ENCODE peak calls at places on chromosomes 6 and 20, in eight cellular contexts. One of them, this sample, is unnamed.

GRCh38 chr6:34284563-34285545 is 36.0 kb upstream of the SMIM29 start:
- DNase-seq in endodermal cell: no peak
- DNase-seq in midbrain: peak; percentile 42
- DNase-seq in memory B cell: no peak
- DNase-seq in head of caudate nucleus: peak; percentile 81
- DNase-seq in tibial nerve: peak; percentile 61
- DNase-seq in iPS DF 19.7: no peak
- DNase-seq in NCI-H2029: no peak
- DNase-seq in this sample: peak; percentile 31

GRCh38 chr6:56838965-56839364 is 115.9 kb upstream of the BEND6 start:
- DNase-seq in endodermal cell: no peak
- DNase-seq in tibial nerve: no peak
- DNase-seq in midbrain: no peak
- DNase-seq in head of caudate nucleus: no peak
- DNase-seq in iPS DF 19.7: no peak
- DNase-seq in memory B cell: no peak
- DNase-seq in NCI-H2029: no peak
- DNase-seq in this sample: no peak

GRCh38 chr20:23637282-23638221 is at the start of gene CST3:
- DNase-seq in tibial nerve: peak; percentile 89
- DNase-seq in memory B cell: no peak
- DNase-seq in NCI-H2029: peak; percentile 83
- DNase-seq in head of caudate nucleus: peak; percentile 86
- DNase-seq in midbrain: peak; percentile 75
- DNase-seq in iPS DF 19.7: peak; percentile 50
- DNase-seq in endodermal cell: peak; percentile 91
- DNase-seq in this sample: peak; percentile 93

GRCh38 chr6:149234051-149234962 is 83.2 kb upstream of the TAB2 start:
- DNase-seq in NCI-H2029: no peak
- DNase-seq in memory B cell: no peak
- DNase-seq in iPS DF 19.7: no peak
- DNase-seq in endodermal cell: no peak
- DNase-seq in head of caudate nucleus: no peak
- DNase-seq in tibial nerve: no peak
- DNase-seq in midbrain: no peak
- DNase-seq in this sample: no peak

GRCh38 chr20:3340443-3340842 is 67.0 kb downstream of the DNAAF9 start:
- DNase-seq in midbrain: peak; percentile 31
- DNase-seq in memory B cell: no peak
- DNase-seq in iPS DF 19.7: no peak
- DNase-seq in head of caudate nucleus: peak; percentile 69
- DNase-seq in NCI-H2029: no peak
- DNase-seq in endodermal cell: no peak
- DNase-seq in tibial nerve: peak; percentile 37
- DNase-seq in this sample: peak; percentile 32

GRCh38 chr6:133707456-133707855 is 181.5 kb upstream of the TCF21 start:
- DNase-seq in head of caudate nucleus: no peak
- DNase-seq in iPS DF 19.7: no peak
- DNase-seq in midbrain: no peak
- DNase-seq in tibial nerve: no peak
- DNase-seq in endodermal cell: no peak
- DNase-seq in memory B cell: no peak
- DNase-seq in NCI-H2029: no peak
- DNase-seq in this sample: no peak

GRCh38 chr6:167699141-167700036 is 127.3 kb upstream of the AFDN start:
- DNase-seq in NCI-H2029: no peak
- DNase-seq in midbrain: no peak
- DNase-seq in endodermal cell: peak; percentile 40
- DNase-seq in head of caudate nucleus: peak; percentile 70
- DNase-seq in iPS DF 19.7: no peak
- DNase-seq in tibial nerve: no peak
- DNase-seq in memory B cell: peak; percentile 47
- DNase-seq in this sample: peak; percentile 69

GRCh38 chr20:1154734-1155133 is 30.0 kb downstream of the TMEM74B start:
- DNase-seq in endodermal cell: no peak
- DNase-seq in midbrain: no peak
- DNase-seq in iPS DF 19.7: no peak
- DNase-seq in NCI-H2029: no peak
- DNase-seq in memory B cell: no peak
- DNase-seq in head of caudate nucleus: no peak
- DNase-seq in tibial nerve: no peak
- DNase-seq in this sample: no peak

GRCh38 chr20:45835230-45836224 is 1.9 kb downstream of the SNX21 start:
- DNase-seq in midbrain: no peak
- DNase-seq in memory B cell: no peak
- DNase-seq in iPS DF 19.7: no peak
- DNase-seq in head of caudate nucleus: no peak
- DNase-seq in tibial nerve: no peak
- DNase-seq in endodermal cell: no peak
- DNase-seq in NCI-H2029: no peak
- DNase-seq in this sample: peak; percentile 20

GRCh38 chr6:101537917-101538316 is 144.4 kb downstream of the GRIK2 start:
- DNase-seq in NCI-H2029: no peak
- DNase-seq in midbrain: no peak
- DNase-seq in iPS DF 19.7: no peak
- DNase-seq in memory B cell: no peak
- DNase-seq in head of caudate nucleus: no peak
- DNase-seq in endodermal cell: no peak
- DNase-seq in tibial nerve: no peak
- DNase-seq in this sample: no peak

GRCh38 chr20:45100563-45101245 is at the start of gene KCNS1:
- DNase-seq in endodermal cell: peak; percentile 93
- DNase-seq in head of caudate nucleus: no peak
- DNase-seq in midbrain: no peak
- DNase-seq in iPS DF 19.7: no peak
- DNase-seq in tibial nerve: no peak
- DNase-seq in memory B cell: no peak
- DNase-seq in NCI-H2029: no peak
- DNase-seq in this sample: no peak

GRCh38 chr6:32148722-32149576 is 2.8 kb downstream of the PRRT1 start:
- DNase-seq in NCI-H2029: no peak
- DNase-seq in memory B cell: no peak
- DNase-seq in midbrain: no peak
- DNase-seq in iPS DF 19.7: no peak
- DNase-seq in head of caudate nucleus: peak; percentile 74
- DNase-seq in tibial nerve: no peak
- DNase-seq in endodermal cell: peak; percentile 94
- DNase-seq in this sample: peak; percentile 58

GRCh38 chr6:41021832-41022231 is 17.2 kb downstream of the UNC5CL start:
- DNase-seq in NCI-H2029: no peak
- DNase-seq in endodermal cell: peak; percentile 65
- DNase-seq in iPS DF 19.7: no peak
- DNase-seq in memory B cell: no peak
- DNase-seq in tibial nerve: no peak
- DNase-seq in head of caudate nucleus: no peak
- DNase-seq in midbrain: no peak
- DNase-seq in this sample: no peak

GRCh38 chr6:170180671-170181337 is 110.1 kb downstream of the DLL1 start:
- DNase-seq in endodermal cell: peak; percentile 36
- DNase-seq in midbrain: no peak
- DNase-seq in tibial nerve: no peak
- DNase-seq in iPS DF 19.7: no peak
- DNase-seq in memory B cell: peak; percentile 0
- DNase-seq in NCI-H2029: no peak
- DNase-seq in head of caudate nucleus: no peak
- DNase-seq in this sample: no peak

GRCh38 chr20:16007164-16007563 is 566.1 kb downstream of the KIF16B start:
- DNase-seq in memory B cell: no peak
- DNase-seq in tibial nerve: no peak
- DNase-seq in NCI-H2029: no peak
- DNase-seq in midbrain: no peak
- DNase-seq in iPS DF 19.7: no peak
- DNase-seq in endodermal cell: no peak
- DNase-seq in head of caudate nucleus: no peak
- DNase-seq in this sample: no peak

GRCh38 chr6:148438593-148438992 is 96.0 kb downstream of the SASH1 start:
- DNase-seq in iPS DF 19.7: no peak
- DNase-seq in midbrain: no peak
- DNase-seq in tibial nerve: no peak
- DNase-seq in memory B cell: no peak
- DNase-seq in endodermal cell: no peak
- DNase-seq in head of caudate nucleus: no peak
- DNase-seq in NCI-H2029: no peak
- DNase-seq in this sample: no peak

GRCh38 chr6:137873273-137873762 is 6.3 kb downstream of the TNFAIP3 start:
- DNase-seq in head of caudate nucleus: no peak
- DNase-seq in memory B cell: no peak
- DNase-seq in iPS DF 19.7: no peak
- DNase-seq in NCI-H2029: no peak
- DNase-seq in midbrain: no peak
- DNase-seq in endodermal cell: no peak
- DNase-seq in tibial nerve: peak; percentile 37
- DNase-seq in this sample: peak; percentile 86

GRCh38 chr20:5551621-5552020 is 198.6 kb upstream of the SHLD1 start:
- DNase-seq in memory B cell: no peak
- DNase-seq in endodermal cell: no peak
- DNase-seq in NCI-H2029: no peak
- DNase-seq in tibial nerve: no peak
- DNase-seq in head of caudate nucleus: no peak
- DNase-seq in midbrain: no peak
- DNase-seq in iPS DF 19.7: no peak
- DNase-seq in this sample: no peak

GRCh38 chr20:58981564-58982364 is 708 bp downstream of the NELFCD start:
- DNase-seq in memory B cell: no peak
- DNase-seq in tibial nerve: no peak
- DNase-seq in head of caudate nucleus: no peak
- DNase-seq in iPS DF 19.7: no peak
- DNase-seq in midbrain: no peak
- DNase-seq in NCI-H2029: no peak
- DNase-seq in endodermal cell: peak; percentile 63
- DNase-seq in this sample: no peak

GRCh38 chr6:28615955-28616747 is 90.5 kb downstream of the GPX5 start:
- DNase-seq in endodermal cell: peak; percentile 87
- DNase-seq in NCI-H2029: no peak
- DNase-seq in iPS DF 19.7: no peak
- DNase-seq in midbrain: no peak
- DNase-seq in tibial nerve: no peak
- DNase-seq in head of caudate nucleus: no peak
- DNase-seq in memory B cell: no peak
- DNase-seq in this sample: no peak

GRCh38 chr20:49880177-49880576 is 35.2 kb downstream of the SPATA2 start:
- DNase-seq in head of caudate nucleus: no peak
- DNase-seq in endodermal cell: no peak
- DNase-seq in memory B cell: no peak
- DNase-seq in tibial nerve: no peak
- DNase-seq in midbrain: no peak
- DNase-seq in iPS DF 19.7: no peak
- DNase-seq in NCI-H2029: no peak
- DNase-seq in this sample: no peak

GRCh38 chr6:96468281-96468680 is 53.3 kb upstream of the UFL1 start:
- DNase-seq in tibial nerve: no peak
- DNase-seq in endodermal cell: no peak
- DNase-seq in midbrain: no peak
- DNase-seq in NCI-H2029: no peak
- DNase-seq in memory B cell: no peak
- DNase-seq in head of caudate nucleus: no peak
- DNase-seq in iPS DF 19.7: no peak
- DNase-seq in this sample: no peak

GRCh38 chr6:130313206-130313605 is 52.6 kb upstream of the TMEM200A start:
- DNase-seq in iPS DF 19.7: peak; percentile 20
- DNase-seq in memory B cell: no peak
- DNase-seq in endodermal cell: peak; percentile 48
- DNase-seq in tibial nerve: no peak
- DNase-seq in head of caudate nucleus: no peak
- DNase-seq in midbrain: no peak
- DNase-seq in NCI-H2029: no peak
- DNase-seq in this sample: no peak

GRCh38 chr6:156697224-156697623 is 80.0 kb upstream of the ARID1B start:
- DNase-seq in memory B cell: no peak
- DNase-seq in iPS DF 19.7: no peak
- DNase-seq in tibial nerve: no peak
- DNase-seq in NCI-H2029: no peak
- DNase-seq in midbrain: no peak
- DNase-seq in head of caudate nucleus: no peak
- DNase-seq in endodermal cell: no peak
- DNase-seq in this sample: no peak

GRCh38 chr6:35790683-35791082 is 6.4 kb downstream of the CLPS start:
- DNase-seq in memory B cell: no peak
- DNase-seq in endodermal cell: no peak
- DNase-seq in tibial nerve: no peak
- DNase-seq in iPS DF 19.7: no peak
- DNase-seq in head of caudate nucleus: no peak
- DNase-seq in NCI-H2029: no peak
- DNase-seq in midbrain: no peak
- DNase-seq in this sample: no peak

This sample was measured in transverse colon.